ENCODE peak calls at places on chromosomes 3 and 15, in nine cellular contexts. J is HAP-1, N is brain microvascular endothelial cell, P is MG63, E is left ventricle myocardium inferior, I is heart left ventricle, X is AG04449, Z is foreskin fibroblast, O is fibroblast of the aortic adventitia. H is an unnamed sample.

GRCh38 chr3:42492508-42493080 is 9.8 kb upstream of the VIPR1 start:
- DNase-seq in J (no peak), N (no peak), P (no peak), E (no peak), I (peak; percentile 6), X (no peak), Z (no peak), O (no peak), H (no peak)

GRCh38 chr3:149080699-149081091 is 5.6 kb downstream of the HLTF start:
- DNase-seq in J (no peak), N (peak; percentile 46), P (no peak), E (no peak), I (no peak), X (no peak), Z (peak; percentile 70), O (peak; percentile 74), H (no peak)

GRCh38 chr3:99972380-99973104 is 141.8 kb downstream of the FILIP1L start:
- DNase-seq in J (no peak), N (no peak), P (no peak), E (no peak), I (no peak), X (no peak), Z (peak; percentile 16), O (no peak), H (no peak)

GRCh38 chr15:90813796-90814192 is 54.6 kb upstream of the FURIN start:
- DNase-seq in J (no peak), N (no peak), P (no peak), E (no peak), I (no peak), X (no peak), Z (no peak), O (no peak), H (no peak)

GRCh38 chr3:48634661-48635221 is 520 bp downstream of the SLC26A6 start:
- DNase-seq in J (peak; percentile 31), N (peak; percentile 29), P (peak; percentile 51), E (peak; percentile 55), I (peak; percentile 46), X (no peak), Z (peak; percentile 84), O (peak; percentile 53), H (peak; percentile 47)

GRCh38 chr3:10160346-10160745 is 4.4 kb upstream of the IRAK2 start:
- DNase-seq in J (no peak), N (no peak), P (peak; percentile 46), E (no peak), I (no peak), X (no peak), Z (peak; percentile 78), O (peak; percentile 68), H (no peak)

GRCh38 chr15:75171408-75171807 is 30.3 kb upstream of the C15orf39 start:
- DNase-seq in J (no peak), N (peak; percentile 84), P (peak; percentile 39), E (no peak), I (no peak), X (peak; percentile 31), Z (peak; percentile 86), O (peak; percentile 73), H (no peak)

GRCh38 chr3:98778383-98778782 is 15.2 kb downstream of the ST3GAL6 start:
- DNase-seq in J (no peak), N (peak; percentile 71), P (no peak), E (no peak), I (no peak), X (no peak), Z (no peak), O (no peak), H (no peak)

GRCh38 chr3:8658326-8659212 is 14.0 kb upstream of the SSUH2 start:
- DNase-seq in J (peak; percentile 17), N (peak; percentile 87), P (no peak), E (peak; percentile 85), I (peak; percentile 95), X (no peak), Z (peak; percentile 12), O (peak; percentile 92), H (no peak)

GRCh38 chr15:22979699-22980188 is 424 bp downstream of the CYFIP1 start:
- DNase-seq in J (peak; percentile 11), N (no peak), P (peak; percentile 32), E (no peak), I (peak; percentile 36), X (no peak), Z (peak; percentile 49), O (peak; percentile 49), H (no peak)

GRCh38 chr3:146503459-146504202 is 34.3 kb upstream of the PLSCR2 start:
- DNase-seq in J (no peak), N (peak; percentile 97), P (peak; percentile 89), E (no peak), I (no peak), X (peak; percentile 74), Z (peak; percentile 81), O (peak; percentile 93), H (no peak)

GRCh38 chr15:29888651-29889050 is 66.4 kb upstream of the TJP1 start:
- DNase-seq in J (no peak), N (peak; percentile 88), P (peak; percentile 69), E (no peak), I (peak; percentile 35), X (no peak), Z (peak; percentile 84), O (peak; percentile 65), H (no peak)

GRCh38 chr15:58285921-58286278 is 145.9 kb upstream of the LIPC start:
- DNase-seq in J (no peak), N (no peak), P (no peak), E (no peak), I (no peak), X (no peak), Z (no peak), O (no peak), H (peak; percentile 74)

GRCh38 chr15:29092376-29093064 is 177.1 kb downstream of the NSMCE3 start:
- DNase-seq in J (no peak), N (no peak), P (no peak), E (no peak), I (no peak), X (no peak), Z (no peak), O (no peak), H (no peak)

GRCh38 chr15:75107905-75108838 is 84.8 kb downstream of the PPCDC start:
- DNase-seq in J (no peak), N (peak; percentile 70), P (peak; percentile 6), E (no peak), I (no peak), X (peak; percentile 63), Z (peak; percentile 90), O (peak; percentile 96), H (peak; percentile 93)

GRCh38 chr3:43549626-43550025 is 72.2 kb downstream of the ANO10 start:
- DNase-seq in J (no peak), N (no peak), P (no peak), E (no peak), I (no peak), X (no peak), Z (no peak), O (no peak), H (no peak)

GRCh38 chr15:48967336-48967735 is 3.6 kb upstream of the SHC4 start:
- DNase-seq in J (no peak), N (no peak), P (no peak), E (no peak), I (no peak), X (no peak), Z (no peak), O (no peak), H (no peak)

GRCh38 chr3:33886015-33886414 is 87.6 kb downstream of the PDCD6IP start:
- DNase-seq in J (no peak), N (no peak), P (no peak), E (no peak), I (no peak), X (no peak), Z (no peak), O (no peak), H (no peak)

GRCh38 chr15:75049392-75049791 is 26.0 kb downstream of the PPCDC start:
- DNase-seq in J (no peak), N (no peak), P (peak; percentile 78), E (peak; percentile 86), I (peak; percentile 80), X (no peak), Z (peak; percentile 43), O (peak; percentile 33), H (no peak)

GRCh38 chr3:192883512-192883911 is 34.1 kb downstream of the MB21D2 start:
- DNase-seq in J (no peak), N (no peak), P (no peak), E (no peak), I (no peak), X (no peak), Z (peak; percentile 23), O (no peak), H (no peak)

GRCh38 chr3:183185696-183186095 is 23.2 kb upstream of the LAMP3 start:
- DNase-seq in J (no peak), N (peak; percentile 18), P (peak; percentile 35), E (no peak), I (no peak), X (peak; percentile 59), Z (peak; percentile 93), O (peak; percentile 74), H (no peak)
- H3K4me3 ChIP-seq in J (no peak overlapping the region), N (no peak overlapping the region), P (no peak overlapping the region), E (no peak overlapping the region), I (no peak overlapping the region), X (no peak overlapping the region), Z (no peak overlapping the region), O (no peak overlapping the region), H (no peak overlapping the region)

DNA sequence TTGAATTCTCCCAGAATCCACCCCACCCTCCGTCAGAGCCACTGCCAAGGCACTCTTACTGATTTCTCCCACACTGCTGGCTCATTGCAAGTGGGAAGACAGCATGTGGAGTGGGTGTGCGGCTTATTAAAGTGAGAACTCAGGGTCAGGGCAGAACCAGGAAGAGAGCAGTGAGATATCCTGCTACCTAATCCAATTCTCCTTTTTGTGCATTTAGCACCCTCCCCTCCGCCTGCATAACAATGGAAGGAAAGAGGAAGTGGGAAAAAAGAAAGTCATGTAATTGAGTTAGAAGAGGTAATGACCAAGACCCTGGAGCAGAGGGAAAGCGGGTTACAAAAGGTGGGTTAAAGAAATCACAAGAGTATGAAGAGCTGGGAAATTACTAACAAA is 27.8 kb upstream of the PIK3CB start:
- DNase-seq in J (peak; percentile 77), N (peak; percentile 11), P (no peak), E (no peak), I (peak; percentile 25), X (no peak), Z (no peak), O (no peak), H (no peak)
- H3K4me3 ChIP-seq in J (no peak overlapping the region), N (no peak overlapping the region), P (no peak overlapping the region), E (peak overlapping the region; percentile 35), I (no peak overlapping the region), X (no peak overlapping the region), Z (no peak overlapping the region), O (no peak overlapping the region), H (no peak overlapping the region)

DNA sequence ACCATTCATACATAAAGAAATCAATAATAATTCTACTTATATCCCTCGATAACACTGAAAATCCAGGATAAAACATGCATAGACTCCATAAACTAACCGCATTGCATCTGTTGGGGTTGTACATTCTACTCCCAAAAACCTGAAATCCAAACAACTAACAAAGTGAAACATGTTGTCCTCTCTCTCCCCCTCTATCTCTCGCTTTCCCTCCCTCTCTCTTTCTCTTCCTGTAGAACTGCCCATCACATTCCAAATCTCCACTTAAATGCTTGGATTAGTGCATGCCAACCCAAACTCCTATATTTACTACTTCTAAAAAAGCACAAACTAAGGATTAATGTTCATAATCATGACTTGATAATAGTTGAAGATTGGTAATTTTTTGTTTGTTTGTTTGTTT is 80.2 kb downstream of the MECOM start:
- DNase-seq in J (no peak), N (no peak), P (no peak), E (no peak), I (no peak), X (no peak), Z (no peak), O (no peak), H (no peak)
- H3K4me3 ChIP-seq in J (no peak overlapping the region), N (no peak overlapping the region), P (no peak overlapping the region), E (no peak overlapping the region), I (no peak overlapping the region), X (no peak overlapping the region), Z (no peak overlapping the region), O (no peak overlapping the region), H (no peak overlapping the region)

GRCh38 chr3:58176185-58176530 is 34.6 kb downstream of the DNASE1L3 start:
- DNase-seq in J (no peak), N (no peak), P (no peak), E (no peak), I (no peak), X (no peak), Z (no peak), O (no peak), H (no peak)
- H3K4me3 ChIP-seq in J (no peak overlapping the region), N (no peak overlapping the region), P (no peak overlapping the region), E (no peak overlapping the region), I (no peak overlapping the region), X (no peak overlapping the region), Z (no peak overlapping the region), O (no peak overlapping the region), H (no peak overlapping the region)